ENCODE peak calls at places on chromosomes 16 and 17, in four cellular contexts. O, N, H and D are unnamed samples.
A peak's percentile ranks its signal among the peaks of the same experiment; 100 is the strongest.

GRCh38 chr16:21100447-21100846 is 50.2 kb downstream of the DNAH3 start:
- DNase-seq in H (no peak), O (peak; percentile 82), N (no peak), D (no peak)

GRCh38 chr17:77445030-77445907 is 304.5 kb downstream of the SEC14L1 start:
- DNase-seq in H (no peak), O (no peak), N (peak; percentile 70), D (peak; percentile 64)

GRCh38 chr17:29376667-29377268 is 13.4 kb upstream of the TAOK1 start:
- DNase-seq in O (peak; percentile 90), N (no peak), H (peak; percentile 85), D (peak; percentile 93)

GRCh38 chr17:28372203-28372944 is 880 bp downstream of the SARM1 start:
- DNase-seq in H (peak; percentile 46), N (no peak), O (no peak), D (no peak)

GRCh38 chr16:12927591-12927990 is 26.2 kb downstream of the SHISA9 start:
- DNase-seq in N (no peak), O (no peak), H (no peak), D (no peak)

GRCh38 chr17:61467416-61468262 is 15.4 kb downstream of the TBX4 start:
- DNase-seq in H (no peak), N (peak; percentile 14), O (peak; percentile 28), D (no peak)

GRCh38 chr16:87226926-87227650 is 90.1 kb downstream of the C16orf95 start:
- DNase-seq in N (no peak), O (peak; percentile 90), H (no peak), D (no peak)

GRCh38 chr17:8292639-8293395 is 2.4 kb downstream of the SLC25A35 start:
- DNase-seq in O (no peak), N (no peak), H (no peak), D (no peak)

GRCh38 chr17:16938496-16939270 is 33.2 kb downstream of the TNFRSF13B start:
- DNase-seq in H (no peak), O (no peak), N (no peak), D (no peak)

GRCh38 chr17:28030386-28030785 is 12.1 kb upstream of the NLK start:
- DNase-seq in H (no peak), N (no peak), O (no peak), D (no peak)

GRCh38 chr17:59105852-59106462 is 723 bp downstream of the TRIM37 start:
- DNase-seq in O (peak; percentile 37), N (peak; percentile 59), H (peak; percentile 85), D (peak; percentile 5)